ENCODE peak calls at places on chromosomes 3 and 15, in seven cellular contexts. One of them, this sample, is unnamed.

GRCh38 chr3:120497318-120497717 is 46.5 kb upstream of the FSTL1 start:
- DNase-seq in GM12865: no peak
- DNase-seq in MCF 10A: peak; percentile 84
- DNase-seq in brain microvascular endothelial cell: peak; percentile 95
- DNase-seq in CD4-positive, alpha-beta T cell: no peak
- DNase-seq in MM.1S: no peak
- DNase-seq in OCI-LY7: no peak
- DNase-seq in this sample: peak; percentile 94

GRCh38 chr3:192339214-192339613 is 388.1 kb downstream of the FGF12 start:
- DNase-seq in GM12865: no peak
- DNase-seq in MCF 10A: no peak
- DNase-seq in brain microvascular endothelial cell: no peak
- DNase-seq in CD4-positive, alpha-beta T cell: no peak
- DNase-seq in MM.1S: no peak
- DNase-seq in OCI-LY7: no peak
- DNase-seq in this sample: no peak

GRCh38 chr15:85642693-85643058 is 152.0 kb downstream of the KLHL25 start:
- DNase-seq in GM12865: no peak
- DNase-seq in MCF 10A: no peak
- DNase-seq in brain microvascular endothelial cell: no peak
- DNase-seq in CD4-positive, alpha-beta T cell: no peak
- DNase-seq in MM.1S: no peak
- DNase-seq in OCI-LY7: no peak
- DNase-seq in this sample: no peak

GRCh38 chr3:53844262-53845102 is 1.7 kb downstream of the CHDH start:
- DNase-seq in GM12865: peak; percentile 17
- DNase-seq in MCF 10A: no peak
- DNase-seq in brain microvascular endothelial cell: no peak
- DNase-seq in CD4-positive, alpha-beta T cell: no peak
- DNase-seq in MM.1S: no peak
- DNase-seq in OCI-LY7: peak; percentile 12
- DNase-seq in this sample: no peak

GRCh38 chr3:113626513-113627371 is 69.7 kb downstream of the USF3 start:
- DNase-seq in GM12865: peak; percentile 49
- DNase-seq in MCF 10A: peak; percentile 74
- DNase-seq in brain microvascular endothelial cell: peak; percentile 71
- DNase-seq in CD4-positive, alpha-beta T cell: no peak
- DNase-seq in MM.1S: peak; percentile 60
- DNase-seq in OCI-LY7: peak; percentile 64
- DNase-seq in this sample: peak; percentile 28

GRCh38 chr15:23565395-23566069 is at the start of gene MKRN3:
- DNase-seq in GM12865: no peak
- DNase-seq in MCF 10A: no peak
- DNase-seq in brain microvascular endothelial cell: no peak
- DNase-seq in CD4-positive, alpha-beta T cell: peak; percentile 2
- DNase-seq in MM.1S: no peak
- DNase-seq in OCI-LY7: no peak
- DNase-seq in this sample: no peak

GRCh38 chr15:71011503-71012155 is 103.6 kb upstream of the THSD4 start:
- DNase-seq in GM12865: peak; percentile 47
- DNase-seq in MCF 10A: peak; percentile 60
- DNase-seq in brain microvascular endothelial cell: peak; percentile 60
- DNase-seq in CD4-positive, alpha-beta T cell: no peak
- DNase-seq in MM.1S: peak; percentile 23
- DNase-seq in OCI-LY7: peak; percentile 2
- DNase-seq in this sample: peak; percentile 68

GRCh38 chr3:99562990-99563607 is 75.3 kb upstream of the COL8A1 start:
- DNase-seq in GM12865: no peak
- DNase-seq in MCF 10A: no peak
- DNase-seq in brain microvascular endothelial cell: no peak
- DNase-seq in CD4-positive, alpha-beta T cell: no peak
- DNase-seq in MM.1S: no peak
- DNase-seq in OCI-LY7: no peak
- DNase-seq in this sample: peak; percentile 25

GRCh38 chr3:156834435-156834834 is 8.3 kb downstream of the LEKR1 start:
- DNase-seq in GM12865: no peak
- DNase-seq in MCF 10A: no peak
- DNase-seq in brain microvascular endothelial cell: no peak
- DNase-seq in CD4-positive, alpha-beta T cell: no peak
- DNase-seq in MM.1S: no peak
- DNase-seq in OCI-LY7: no peak
- DNase-seq in this sample: no peak

GRCh38 chr3:124832782-124833709 is 54.1 kb downstream of the ITGB5 start:
- DNase-seq in GM12865: no peak
- DNase-seq in MCF 10A: no peak
- DNase-seq in brain microvascular endothelial cell: peak; percentile 72
- DNase-seq in CD4-positive, alpha-beta T cell: no peak
- DNase-seq in MM.1S: no peak
- DNase-seq in OCI-LY7: no peak
- DNase-seq in this sample: peak; percentile 84

GRCh38 chr3:68893600-68894239 is 38.6 kb downstream of the TAFA4 start:
- DNase-seq in GM12865: peak; percentile 33
- DNase-seq in MCF 10A: peak; percentile 42
- DNase-seq in brain microvascular endothelial cell: peak; percentile 18
- DNase-seq in CD4-positive, alpha-beta T cell: no peak
- DNase-seq in MM.1S: peak; percentile 58
- DNase-seq in OCI-LY7: peak; percentile 43
- DNase-seq in this sample: peak; percentile 35

GRCh38 chr3:107796786-107797185 is 274.0 kb downstream of the BBX start:
- DNase-seq in GM12865: no peak
- DNase-seq in MCF 10A: peak; percentile 86
- DNase-seq in brain microvascular endothelial cell: peak; percentile 46
- DNase-seq in CD4-positive, alpha-beta T cell: no peak
- DNase-seq in MM.1S: no peak
- DNase-seq in OCI-LY7: no peak
- DNase-seq in this sample: no peak

GRCh38 chr3:34212671-34213070 is 414.2 kb downstream of the PDCD6IP start:
- DNase-seq in GM12865: no peak
- DNase-seq in MCF 10A: peak; percentile 78
- DNase-seq in brain microvascular endothelial cell: no peak
- DNase-seq in CD4-positive, alpha-beta T cell: no peak
- DNase-seq in MM.1S: no peak
- DNase-seq in OCI-LY7: no peak
- DNase-seq in this sample: no peak

GRCh38 chr15:52183562-52184173 is 7.5 kb downstream of the GNB5 start:
- DNase-seq in GM12865: peak; percentile 51
- DNase-seq in MCF 10A: peak; percentile 55
- DNase-seq in brain microvascular endothelial cell: peak; percentile 40
- DNase-seq in CD4-positive, alpha-beta T cell: no peak
- DNase-seq in MM.1S: peak; percentile 43
- DNase-seq in OCI-LY7: peak; percentile 75
- DNase-seq in this sample: peak; percentile 21

GRCh38 chr3:53150247-53151085 is 10.5 kb upstream of the PRKCD start:
- DNase-seq in GM12865: no peak
- DNase-seq in MCF 10A: peak; percentile 89
- DNase-seq in brain microvascular endothelial cell: no peak
- DNase-seq in CD4-positive, alpha-beta T cell: no peak
- DNase-seq in MM.1S: no peak
- DNase-seq in OCI-LY7: no peak
- DNase-seq in this sample: peak; percentile 35

GRCh38 chr3:36229496-36229895 is 150.8 kb upstream of the STAC start:
- DNase-seq in GM12865: no peak
- DNase-seq in MCF 10A: no peak
- DNase-seq in brain microvascular endothelial cell: no peak
- DNase-seq in CD4-positive, alpha-beta T cell: no peak
- DNase-seq in MM.1S: no peak
- DNase-seq in OCI-LY7: no peak
- DNase-seq in this sample: no peak

GRCh38 chr3:30779686-30780287 is 114.7 kb downstream of the GADL1 start:
- DNase-seq in GM12865: peak; percentile 25
- DNase-seq in MCF 10A: peak; percentile 65
- DNase-seq in brain microvascular endothelial cell: peak; percentile 10
- DNase-seq in CD4-positive, alpha-beta T cell: no peak
- DNase-seq in MM.1S: peak; percentile 15
- DNase-seq in OCI-LY7: peak; percentile 24
- DNase-seq in this sample: peak; percentile 33

GRCh38 chr3:36650271-36650671 is 114.1 kb downstream of the DCLK3 start:
- DNase-seq in GM12865: no peak
- DNase-seq in MCF 10A: no peak
- DNase-seq in brain microvascular endothelial cell: peak; percentile 67
- DNase-seq in CD4-positive, alpha-beta T cell: no peak
- DNase-seq in MM.1S: no peak
- DNase-seq in OCI-LY7: no peak
- DNase-seq in this sample: peak; percentile 54

GRCh38 chr15:73357999-73358665 is 10.6 kb downstream of the HCN4 start:
- DNase-seq in GM12865: no peak
- DNase-seq in MCF 10A: no peak
- DNase-seq in brain microvascular endothelial cell: no peak
- DNase-seq in CD4-positive, alpha-beta T cell: no peak
- DNase-seq in MM.1S: no peak
- DNase-seq in OCI-LY7: no peak
- DNase-seq in this sample: no peak
- TF ChIP-seq CTCF in GM12865: no peak
- TF ChIP-seq CTCF in MCF 10A: no peak
- TF ChIP-seq CTCF in brain microvascular endothelial cell: no peak
- TF ChIP-seq CTCF in CD4-positive, alpha-beta T cell: no peak
- TF ChIP-seq CTCF in MM.1S: no peak
- TF ChIP-seq CTCF in OCI-LY7: no peak
- TF ChIP-seq CTCF in this sample: no peak

GRCh38 chr3:148953094-148953493 is 38.2 kb upstream of the GYG1 start:
- DNase-seq in GM12865: no peak
- DNase-seq in MCF 10A: no peak
- DNase-seq in brain microvascular endothelial cell: no peak
- DNase-seq in CD4-positive, alpha-beta T cell: no peak
- DNase-seq in MM.1S: no peak
- DNase-seq in OCI-LY7: no peak
- DNase-seq in this sample: no peak
- TF ChIP-seq CTCF in GM12865: no peak
- TF ChIP-seq CTCF in MCF 10A: no peak
- TF ChIP-seq CTCF in brain microvascular endothelial cell: no peak
- TF ChIP-seq CTCF in CD4-positive, alpha-beta T cell: no peak
- TF ChIP-seq CTCF in MM.1S: no peak
- TF ChIP-seq CTCF in OCI-LY7: no peak
- TF ChIP-seq CTCF in this sample: no peak

DNA sequence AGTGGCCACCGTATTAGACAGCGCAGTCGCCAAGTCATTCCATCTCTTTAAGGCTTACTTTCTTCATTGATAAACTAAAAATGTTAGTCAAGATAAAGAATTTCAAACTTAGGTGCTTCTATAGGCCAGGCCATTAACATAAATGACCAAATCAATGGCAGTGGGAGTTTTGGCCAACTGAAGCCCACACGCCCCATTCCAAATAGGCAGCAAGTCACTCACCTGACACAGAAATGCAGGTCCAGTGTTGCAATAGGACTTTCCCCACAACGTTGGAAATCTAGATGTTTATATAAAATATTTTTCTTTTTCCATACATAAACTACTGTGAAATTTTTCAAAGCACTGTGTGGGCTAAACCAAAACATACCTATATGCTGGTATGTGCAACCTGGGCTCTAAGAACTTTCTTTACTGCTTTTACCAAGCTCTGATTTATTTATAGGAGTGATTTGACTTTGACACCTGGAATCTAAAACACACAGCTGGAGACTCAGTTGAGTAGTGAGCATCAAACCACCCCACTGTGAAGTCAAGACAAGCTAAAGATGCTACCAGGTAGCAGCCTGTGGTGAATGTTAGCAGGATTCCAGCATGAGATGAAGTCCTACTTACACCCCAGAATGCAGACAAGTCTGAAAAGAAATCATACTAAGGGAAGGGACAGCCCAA is 15.1 kb downstream of the GOLIM4 start:
- DNase-seq in GM12865: no peak
- DNase-seq in MCF 10A: no peak
- DNase-seq in brain microvascular endothelial cell: no peak
- DNase-seq in CD4-positive, alpha-beta T cell: no peak
- DNase-seq in MM.1S: no peak
- DNase-seq in OCI-LY7: peak; percentile 67
- DNase-seq in this sample: no peak
- TF ChIP-seq CTCF in GM12865: no peak
- TF ChIP-seq CTCF in MCF 10A: no peak
- TF ChIP-seq CTCF in brain microvascular endothelial cell: no peak
- TF ChIP-seq CTCF in CD4-positive, alpha-beta T cell: no peak
- TF ChIP-seq CTCF in MM.1S: no peak
- TF ChIP-seq CTCF in OCI-LY7: no peak
- TF ChIP-seq CTCF in this sample: no peak

GRCh38 chr15:72907733-72908132 is 124.2 kb upstream of the ADPGK start:
- DNase-seq in GM12865: no peak
- DNase-seq in MCF 10A: no peak
- DNase-seq in brain microvascular endothelial cell: no peak
- DNase-seq in CD4-positive, alpha-beta T cell: no peak
- DNase-seq in MM.1S: no peak
- DNase-seq in OCI-LY7: no peak
- DNase-seq in this sample: no peak
- TF ChIP-seq CTCF in GM12865: no peak
- TF ChIP-seq CTCF in MCF 10A: no peak
- TF ChIP-seq CTCF in brain microvascular endothelial cell: no peak
- TF ChIP-seq CTCF in CD4-positive, alpha-beta T cell: no peak
- TF ChIP-seq CTCF in MM.1S: no peak
- TF ChIP-seq CTCF in OCI-LY7: no peak
- TF ChIP-seq CTCF in this sample: no peak

DNA sequence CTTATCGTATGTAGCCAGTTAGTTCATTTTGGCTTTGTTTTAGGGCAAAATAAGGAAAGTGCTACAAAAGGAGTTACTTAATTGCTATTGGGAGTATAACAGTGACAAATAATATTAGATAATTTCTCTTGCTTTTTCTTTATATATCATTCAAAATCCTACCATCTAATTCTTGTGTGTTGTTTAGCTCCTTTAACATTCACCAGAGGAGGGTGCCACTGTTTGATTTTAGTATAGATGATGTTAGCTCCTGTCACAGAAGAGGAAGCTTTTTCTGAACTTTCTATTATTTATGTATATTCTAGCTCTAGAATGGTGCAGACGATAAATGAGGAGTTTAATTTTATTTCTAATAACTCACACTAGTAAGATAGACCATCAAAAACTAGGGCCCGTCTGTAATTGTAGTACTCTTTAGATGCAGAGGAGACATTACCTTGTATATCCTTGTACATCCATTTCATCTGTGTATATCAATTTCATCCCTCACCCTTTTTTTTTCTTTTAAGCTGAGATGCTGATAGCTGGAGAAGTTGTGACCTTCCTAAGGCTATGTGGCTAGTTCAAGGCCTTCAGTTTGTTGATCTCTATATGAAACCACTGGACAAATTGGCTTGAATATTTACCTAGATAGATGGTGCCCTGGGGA is 3.0 kb downstream of the PPM1L start:
- DNase-seq in GM12865: no peak
- DNase-seq in MCF 10A: no peak
- DNase-seq in brain microvascular endothelial cell: no peak
- DNase-seq in CD4-positive, alpha-beta T cell: no peak
- DNase-seq in MM.1S: no peak
- DNase-seq in OCI-LY7: peak; percentile 4
- DNase-seq in this sample: no peak
- TF ChIP-seq CTCF in GM12865: no peak
- TF ChIP-seq CTCF in MCF 10A: no peak
- TF ChIP-seq CTCF in brain microvascular endothelial cell: no peak
- TF ChIP-seq CTCF in CD4-positive, alpha-beta T cell: no peak
- TF ChIP-seq CTCF in MM.1S: no peak
- TF ChIP-seq CTCF in OCI-LY7: peak; percentile 54
- TF ChIP-seq CTCF in this sample: no peak

This sample was measured in HFFc6.